ENCODE peak calls at places on chromosome 10, in eight cellular contexts. One of them, this sample, is unnamed.

GRCh38 chr10:49360271-49361177 is 35.4 kb downstream of the DRGX start:
- DNase-seq in epithelial cell of esophagus: no peak
- DNase-seq in GM12865: no peak
- DNase-seq in astrocyte of the spinal cord: no peak
- DNase-seq in heart right ventricle: peak; percentile 71
- DNase-seq in choroid plexus epithelial cell: no peak
- DNase-seq in transverse colon: no peak
- DNase-seq in lower lobe of right lung: no peak
- DNase-seq in this sample: peak; percentile 3

GRCh38 chr10:47346572-47347302 is 1.4 kb upstream of the RBP3 start:
- DNase-seq in epithelial cell of esophagus: peak; percentile 16
- DNase-seq in GM12865: no peak
- DNase-seq in astrocyte of the spinal cord: no peak
- DNase-seq in heart right ventricle: no peak
- DNase-seq in choroid plexus epithelial cell: no peak
- DNase-seq in transverse colon: no peak
- DNase-seq in lower lobe of right lung: peak; percentile 74
- DNase-seq in this sample: peak; percentile 59

GRCh38 chr10:90837486-90837885 is 20.4 kb downstream of the HTR7 start:
- DNase-seq in epithelial cell of esophagus: peak; percentile 35
- DNase-seq in GM12865: no peak
- DNase-seq in astrocyte of the spinal cord: no peak
- DNase-seq in heart right ventricle: no peak
- DNase-seq in choroid plexus epithelial cell: no peak
- DNase-seq in transverse colon: no peak
- DNase-seq in lower lobe of right lung: no peak
- DNase-seq in this sample: no peak

GRCh38 chr10:71773221-71773971 is at the start of gene VSIR:
- DNase-seq in epithelial cell of esophagus: peak; percentile 86
- DNase-seq in GM12865: peak; percentile 88
- DNase-seq in astrocyte of the spinal cord: peak; percentile 60
- DNase-seq in heart right ventricle: peak; percentile 94
- DNase-seq in choroid plexus epithelial cell: peak; percentile 82
- DNase-seq in transverse colon: peak; percentile 94
- DNase-seq in lower lobe of right lung: peak; percentile 94
- DNase-seq in this sample: peak; percentile 81

GRCh38 chr10:86955501-86956194 is 1.8 kb downstream of the MMRN2 start:
- DNase-seq in epithelial cell of esophagus: no peak
- DNase-seq in GM12865: no peak
- DNase-seq in astrocyte of the spinal cord: no peak
- DNase-seq in heart right ventricle: no peak
- DNase-seq in choroid plexus epithelial cell: no peak
- DNase-seq in transverse colon: no peak
- DNase-seq in lower lobe of right lung: peak; percentile 52
- DNase-seq in this sample: no peak

GRCh38 chr10:44967596-44967995 is 8.0 kb downstream of the RASSF4 start:
- DNase-seq in epithelial cell of esophagus: no peak
- DNase-seq in GM12865: no peak
- DNase-seq in astrocyte of the spinal cord: no peak
- DNase-seq in heart right ventricle: no peak
- DNase-seq in choroid plexus epithelial cell: no peak
- DNase-seq in transverse colon: no peak
- DNase-seq in lower lobe of right lung: no peak
- DNase-seq in this sample: no peak

GRCh38 chr10:99798031-99798430 is 15.6 kb downstream of the ABCC2 start:
- DNase-seq in epithelial cell of esophagus: no peak
- DNase-seq in GM12865: no peak
- DNase-seq in astrocyte of the spinal cord: no peak
- DNase-seq in heart right ventricle: no peak
- DNase-seq in choroid plexus epithelial cell: no peak
- DNase-seq in transverse colon: no peak
- DNase-seq in lower lobe of right lung: no peak
- DNase-seq in this sample: no peak

GRCh38 chr10:63264852-63265617 is 131.9 kb downstream of the NRBF2 start:
- DNase-seq in epithelial cell of esophagus: peak; percentile 68
- DNase-seq in GM12865: peak; percentile 75
- DNase-seq in astrocyte of the spinal cord: peak; percentile 72
- DNase-seq in heart right ventricle: no peak
- DNase-seq in choroid plexus epithelial cell: peak; percentile 82
- DNase-seq in transverse colon: peak; percentile 49
- DNase-seq in lower lobe of right lung: no peak
- DNase-seq in this sample: peak; percentile 76

GRCh38 chr10:32232378-32232777 is 114.6 kb downstream of the EPC1 start:
- DNase-seq in epithelial cell of esophagus: no peak
- DNase-seq in GM12865: no peak
- DNase-seq in astrocyte of the spinal cord: no peak
- DNase-seq in heart right ventricle: no peak
- DNase-seq in choroid plexus epithelial cell: no peak
- DNase-seq in transverse colon: no peak
- DNase-seq in lower lobe of right lung: no peak
- DNase-seq in this sample: no peak

DNA sequence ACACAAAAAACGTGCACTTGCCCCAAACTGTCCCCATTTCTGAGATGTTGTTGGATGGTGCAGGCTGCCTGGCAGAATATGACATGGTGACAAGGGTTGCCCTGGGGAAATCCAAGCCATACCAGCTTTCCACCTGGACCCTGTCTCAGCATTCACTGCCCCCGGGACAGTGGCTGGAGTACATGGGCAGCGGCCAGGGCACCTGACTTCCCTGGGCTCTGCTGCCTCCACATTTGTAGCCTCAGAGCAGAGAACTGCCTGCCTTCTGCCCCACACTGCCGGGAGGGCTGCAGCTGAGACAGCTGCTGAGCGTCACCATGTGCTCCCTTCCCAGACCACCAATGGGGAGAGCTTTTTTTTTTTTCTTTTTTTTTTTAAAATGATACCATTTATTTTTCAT is 222.9 kb upstream of the ZNF32 start:
- DNase-seq in epithelial cell of esophagus: no peak
- DNase-seq in GM12865: no peak
- DNase-seq in astrocyte of the spinal cord: no peak
- DNase-seq in heart right ventricle: no peak
- DNase-seq in choroid plexus epithelial cell: no peak
- DNase-seq in transverse colon: no peak
- DNase-seq in lower lobe of right lung: no peak
- DNase-seq in this sample: no peak
- TF ChIP-seq CTCF in epithelial cell of esophagus: no peak
- TF ChIP-seq CTCF in GM12865: no peak
- TF ChIP-seq CTCF in astrocyte of the spinal cord: no peak
- TF ChIP-seq CTCF in heart right ventricle: no peak
- TF ChIP-seq CTCF in choroid plexus epithelial cell: no peak
- TF ChIP-seq CTCF in transverse colon: no peak
- TF ChIP-seq CTCF in lower lobe of right lung: no peak
- TF ChIP-seq CTCF in this sample: no peak

GRCh38 chr10:27157150-27157549 is 2.0 kb downstream of the MASTL start:
- DNase-seq in epithelial cell of esophagus: peak; percentile 17
- DNase-seq in GM12865: no peak
- DNase-seq in astrocyte of the spinal cord: peak; percentile 5
- DNase-seq in heart right ventricle: no peak
- DNase-seq in choroid plexus epithelial cell: peak; percentile 16
- DNase-seq in transverse colon: no peak
- DNase-seq in lower lobe of right lung: no peak
- DNase-seq in this sample: no peak
- H3K4me3 ChIP-seq in epithelial cell of esophagus: no peak overlapping the region
- H3K4me3 ChIP-seq in GM12865: peak overlapping the region; percentile 80
- H3K4me3 ChIP-seq in astrocyte of the spinal cord: no peak overlapping the region
- H3K4me3 ChIP-seq in heart right ventricle: no peak overlapping the region
- H3K4me3 ChIP-seq in choroid plexus epithelial cell: no peak overlapping the region
- H3K4me3 ChIP-seq in transverse colon: no peak overlapping the region
- H3K4me3 ChIP-seq in lower lobe of right lung: no peak overlapping the region
- H3K4me3 ChIP-seq in this sample: peak overlapping the region; percentile 1

DNA sequence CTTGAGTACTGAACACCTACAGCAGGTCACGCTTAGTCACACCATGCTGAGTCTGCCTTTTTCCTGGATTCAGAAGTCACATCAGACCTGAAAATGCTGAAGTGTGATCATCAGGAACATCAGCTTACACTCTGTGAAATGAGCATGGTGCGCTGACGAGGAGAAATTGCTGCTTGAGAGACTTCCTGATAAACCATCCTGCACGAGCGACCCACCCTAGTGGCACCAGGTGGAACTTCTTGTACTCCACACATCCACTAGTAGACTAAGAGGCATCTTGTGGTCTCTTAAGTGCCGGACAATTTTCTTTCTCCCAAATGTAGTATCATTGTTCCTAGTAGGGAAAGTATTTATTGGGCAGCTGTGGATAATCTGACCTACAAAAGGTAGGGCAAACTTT is 51.8 kb upstream of the MRLN start:
- DNase-seq in epithelial cell of esophagus: peak; percentile 45
- DNase-seq in GM12865: peak; percentile 12
- DNase-seq in astrocyte of the spinal cord: no peak
- DNase-seq in heart right ventricle: no peak
- DNase-seq in choroid plexus epithelial cell: peak; percentile 62
- DNase-seq in transverse colon: peak; percentile 67
- DNase-seq in lower lobe of right lung: no peak
- DNase-seq in this sample: no peak
- TF ChIP-seq CTCF in epithelial cell of esophagus: peak; percentile 66
- TF ChIP-seq CTCF in GM12865: peak; percentile 39
- TF ChIP-seq CTCF in astrocyte of the spinal cord: peak; percentile 42
- TF ChIP-seq CTCF in heart right ventricle: peak; percentile 8
- TF ChIP-seq CTCF in choroid plexus epithelial cell: peak; percentile 74
- TF ChIP-seq CTCF in transverse colon: peak; percentile 49
- TF ChIP-seq CTCF in lower lobe of right lung: peak; percentile 31
- TF ChIP-seq CTCF in this sample: peak; percentile 56

GRCh38 chr10:42488416-42488815 is 150.0 kb downstream of the ZNF33B start:
- DNase-seq in epithelial cell of esophagus: no peak
- DNase-seq in GM12865: no peak
- DNase-seq in astrocyte of the spinal cord: peak; percentile 1
- DNase-seq in heart right ventricle: no peak
- DNase-seq in choroid plexus epithelial cell: peak; percentile 19
- DNase-seq in transverse colon: no peak
- DNase-seq in lower lobe of right lung: no peak
- DNase-seq in this sample: peak; percentile 50
- H3K4me3 ChIP-seq in epithelial cell of esophagus: no peak overlapping the region
- H3K4me3 ChIP-seq in GM12865: no peak overlapping the region
- H3K4me3 ChIP-seq in astrocyte of the spinal cord: no peak overlapping the region
- H3K4me3 ChIP-seq in heart right ventricle: no peak overlapping the region
- H3K4me3 ChIP-seq in choroid plexus epithelial cell: no peak overlapping the region
- H3K4me3 ChIP-seq in transverse colon: no peak overlapping the region
- H3K4me3 ChIP-seq in lower lobe of right lung: no peak overlapping the region
- H3K4me3 ChIP-seq in this sample: no peak overlapping the region

DNA sequence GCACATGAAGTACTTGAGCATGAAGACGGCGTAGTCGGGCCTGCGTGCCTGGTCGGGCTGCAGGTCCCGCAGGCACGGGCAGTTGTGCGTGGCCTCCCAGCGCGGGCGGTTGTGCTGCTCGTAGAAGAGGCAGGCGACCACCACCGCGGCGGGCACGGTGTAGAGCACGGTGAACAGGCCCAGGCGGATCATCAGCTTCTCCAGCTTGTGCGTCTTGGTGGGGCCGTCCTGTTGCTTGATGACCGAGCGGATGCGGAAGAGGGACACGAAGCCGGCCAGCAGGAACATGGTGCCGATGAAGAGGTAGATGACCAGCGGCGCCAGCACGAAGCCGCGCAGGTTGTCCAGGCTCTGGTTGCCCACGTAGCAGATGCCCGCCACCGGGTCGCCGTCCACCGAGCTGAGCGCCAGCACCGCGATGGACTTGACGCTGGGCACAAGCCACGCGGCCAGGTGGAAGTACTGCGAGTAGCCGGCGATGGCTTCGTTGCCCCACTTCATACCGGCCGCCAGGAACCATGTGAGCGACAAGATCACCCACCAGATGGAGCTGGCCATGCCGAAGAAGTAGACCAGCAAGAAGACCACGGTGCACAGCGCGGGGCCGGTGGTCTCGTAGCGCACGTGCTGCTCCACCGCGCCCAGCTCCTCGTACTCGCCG is 2.3 kb downstream of the FZD8 start:
- DNase-seq in epithelial cell of esophagus: peak; percentile 53
- DNase-seq in GM12865: peak; percentile 18
- DNase-seq in astrocyte of the spinal cord: peak; percentile 54
- DNase-seq in heart right ventricle: peak; percentile 21
- DNase-seq in choroid plexus epithelial cell: peak; percentile 57
- DNase-seq in transverse colon: peak; percentile 14
- DNase-seq in lower lobe of right lung: peak; percentile 62
- DNase-seq in this sample: peak; percentile 33
- TF ChIP-seq CTCF in epithelial cell of esophagus: peak; percentile 27
- TF ChIP-seq CTCF in GM12865: no peak
- TF ChIP-seq CTCF in astrocyte of the spinal cord: peak; percentile 45
- TF ChIP-seq CTCF in heart right ventricle: no peak
- TF ChIP-seq CTCF in choroid plexus epithelial cell: peak; percentile 43
- TF ChIP-seq CTCF in transverse colon: no peak
- TF ChIP-seq CTCF in lower lobe of right lung: no peak
- TF ChIP-seq CTCF in this sample: no peak

DNA sequence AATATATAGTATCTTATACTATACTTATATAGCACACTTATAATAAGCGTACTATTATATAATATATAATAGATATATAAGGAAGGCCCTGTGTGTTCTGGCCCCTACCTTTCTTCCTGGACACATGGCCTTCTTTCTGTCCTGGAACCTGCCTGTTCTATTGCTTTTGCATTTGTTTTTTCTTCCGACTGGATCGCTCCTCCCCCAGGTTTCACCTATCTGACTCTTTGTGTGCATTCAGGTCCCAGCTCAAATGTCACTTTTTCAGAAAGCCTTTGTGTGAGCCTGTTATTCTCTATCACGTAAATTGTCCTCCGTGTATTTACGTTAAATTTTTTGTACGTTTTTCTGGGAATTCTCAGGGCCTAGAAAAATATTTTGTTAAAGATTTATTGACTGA is 2.9 kb upstream of the TRIM8 start:
- DNase-seq in epithelial cell of esophagus: no peak
- DNase-seq in GM12865: no peak
- DNase-seq in astrocyte of the spinal cord: no peak
- DNase-seq in heart right ventricle: no peak
- DNase-seq in choroid plexus epithelial cell: no peak
- DNase-seq in transverse colon: no peak
- DNase-seq in lower lobe of right lung: no peak
- DNase-seq in this sample: no peak
- H3K4me3 ChIP-seq in epithelial cell of esophagus: peak overlapping the region; percentile 91
- H3K4me3 ChIP-seq in GM12865: peak overlapping the region; percentile 78
- H3K4me3 ChIP-seq in astrocyte of the spinal cord: no peak overlapping the region
- H3K4me3 ChIP-seq in heart right ventricle: peak overlapping the region; percentile 71
- H3K4me3 ChIP-seq in choroid plexus epithelial cell: no peak overlapping the region
- H3K4me3 ChIP-seq in transverse colon: peak overlapping the region; percentile 89
- H3K4me3 ChIP-seq in lower lobe of right lung: peak overlapping the region; percentile 91
- H3K4me3 ChIP-seq in this sample: peak overlapping the region; percentile 97

This sample was measured in fibroblast of villous mesenchyme.